ENCODE peak calls at places on chromosomes 7 and 10, in nine cellular contexts. T is IMR-90, L is right lobe of liver, H is uterus, B is A549, D is prostate gland, J is sigmoid colon, A is spleen, U is HCT116. R is an unnamed sample.

GRCh38 chr7:158617737-158618128 is 30.1 kb upstream of the PTPRN2 start:
- DNase-seq in J (no peak), H (no peak), D (no peak), A (no peak), B (no peak), U (no peak), L (no peak), T (peak), R (no peak)

GRCh38 chr7:149196151-149196704 is 882 bp downstream of the ZNF282 start:
- DNase-seq in T (no peak), H (no peak), D (no peak), U (no peak), L (no peak), A (peak), B (peak), J (peak), R (no peak)

GRCh38 chr10:11578802-11579255 is 32.6 kb downstream of the USP6NL start:
- DNase-seq in A (no peak), T (no peak), B (no peak), H (no peak), D (no peak), L (no peak), J (no peak), U (no peak), R (no peak)

GRCh38 chr7:90621130-90621891 is 25.2 kb downstream of the CDK14 start:
- DNase-seq in D (no peak), T (no peak), J (no peak), H (no peak), A (no peak), B (no peak), L (no peak), U (no peak), R (no peak)

GRCh38 chr7:2010101-2010500 is 222.6 kb downstream of the MAD1L1 start:
- DNase-seq in D (no peak), U (no peak), T (no peak), J (no peak), H (no peak), A (peak), B (no peak), L (no peak), R (peak)

GRCh38 chr10:92411406-92411805 is 120.4 kb downstream of the MARCHF5 start:
- DNase-seq in J (no peak), U (no peak), T (no peak), D (no peak), L (no peak), H (no peak), A (no peak), B (no peak), R (no peak)

GRCh38 chr10:118800920-118801319 is 46.1 kb upstream of the CACUL1 start:
- DNase-seq in B (peak), L (peak), U (no peak), A (peak), H (peak), D (peak), T (no peak), J (no peak), R (no peak)

GRCh38 chr10:43137971-43138756 is at the start of gene CSGALNACT2:
- DNase-seq in T (peak), L (peak), J (peak), D (peak), B (peak), A (peak), H (peak), U (peak), R (peak)

GRCh38 chr7:5552123-5552522 is 128.5 kb upstream of the TNRC18 start:
- DNase-seq in A (no peak), H (no peak), J (no peak), T (no peak), B (no peak), U (no peak), D (no peak), L (no peak), R (no peak)

GRCh38 chr10:22436893-22437619 is 91.8 kb downstream of the SPAG6 start:
- DNase-seq in J (peak), T (peak), D (peak), B (peak), L (peak), H (peak), U (peak), A (peak), R (peak)

GRCh38 chr10:87000491-87000890 is 19.6 kb upstream of the FAM25A start:
- DNase-seq in T (peak), B (no peak), L (no peak), H (no peak), D (no peak), U (no peak), J (no peak), A (no peak), R (no peak)

GRCh38 chr10:121380211-121380610 is 218.0 kb downstream of the FGFR2 start:
- DNase-seq in J (no peak), L (no peak), T (no peak), U (no peak), H (no peak), A (no peak), B (no peak), D (no peak), R (no peak)

GRCh38 chr10:22834471-22834870 is 93.4 kb upstream of the ARMC3 start:
- DNase-seq in H (no peak), D (no peak), L (no peak), B (no peak), U (no peak), A (no peak), T (no peak), J (no peak), R (no peak)

GRCh38 chr10:4059471-4060138 is 274.6 kb upstream of the KLF6 start:
- DNase-seq in T (no peak), L (no peak), D (no peak), H (no peak), B (no peak), U (no peak), J (no peak), A (no peak), R (no peak)

GRCh38 chr10:77692782-77693181 is 55.2 kb upstream of the KCNMA1 start:
- DNase-seq in U (no peak), L (no peak), A (no peak), H (no peak), T (peak), J (no peak), B (no peak), D (no peak), R (no peak)

GRCh38 chr10:73850863-73851461 is 23.4 kb downstream of the CAMK2G start:
- DNase-seq in H (peak), A (no peak), T (peak), L (no peak), D (no peak), J (peak), B (no peak), U (no peak), R (peak)

GRCh38 chr10:47246409-47247189 is 53.4 kb upstream of the GDF10 start:
- DNase-seq in L (no peak), D (no peak), U (no peak), A (peak), H (no peak), T (no peak), J (peak), B (no peak), R (no peak)

GRCh38 chr10:26528715-26529393 is 90.7 kb downstream of the APBB1IP start:
- DNase-seq in L (no peak), J (no peak), B (no peak), A (no peak), H (no peak), D (no peak), T (no peak), U (no peak), R (no peak)

GRCh38 chr7:150514748-150515222 is at the start of gene GIMAP7:
- DNase-seq in U (no peak), A (no peak), D (no peak), B (no peak), T (no peak), H (no peak), J (no peak), L (no peak), R (no peak)
- TF ChIP-seq POLR2A in U (no peak), A (no peak), D (no peak), B (no peak), T (no peak), H (peak), J (peak), L (no peak), R (peak)

GRCh38 chr7:132877578-132877977 is 204.3 kb downstream of the CHCHD3 start:
- DNase-seq in T (no peak), A (no peak), L (no peak), J (no peak), U (no peak), H (no peak), B (no peak), D (no peak), R (no peak)
- H3K27ac ChIP-seq in T (no peak), A (no peak), L (no peak), J (no peak), U (no peak), H (no peak), B (no peak), D (no peak), R (no peak)

DNA sequence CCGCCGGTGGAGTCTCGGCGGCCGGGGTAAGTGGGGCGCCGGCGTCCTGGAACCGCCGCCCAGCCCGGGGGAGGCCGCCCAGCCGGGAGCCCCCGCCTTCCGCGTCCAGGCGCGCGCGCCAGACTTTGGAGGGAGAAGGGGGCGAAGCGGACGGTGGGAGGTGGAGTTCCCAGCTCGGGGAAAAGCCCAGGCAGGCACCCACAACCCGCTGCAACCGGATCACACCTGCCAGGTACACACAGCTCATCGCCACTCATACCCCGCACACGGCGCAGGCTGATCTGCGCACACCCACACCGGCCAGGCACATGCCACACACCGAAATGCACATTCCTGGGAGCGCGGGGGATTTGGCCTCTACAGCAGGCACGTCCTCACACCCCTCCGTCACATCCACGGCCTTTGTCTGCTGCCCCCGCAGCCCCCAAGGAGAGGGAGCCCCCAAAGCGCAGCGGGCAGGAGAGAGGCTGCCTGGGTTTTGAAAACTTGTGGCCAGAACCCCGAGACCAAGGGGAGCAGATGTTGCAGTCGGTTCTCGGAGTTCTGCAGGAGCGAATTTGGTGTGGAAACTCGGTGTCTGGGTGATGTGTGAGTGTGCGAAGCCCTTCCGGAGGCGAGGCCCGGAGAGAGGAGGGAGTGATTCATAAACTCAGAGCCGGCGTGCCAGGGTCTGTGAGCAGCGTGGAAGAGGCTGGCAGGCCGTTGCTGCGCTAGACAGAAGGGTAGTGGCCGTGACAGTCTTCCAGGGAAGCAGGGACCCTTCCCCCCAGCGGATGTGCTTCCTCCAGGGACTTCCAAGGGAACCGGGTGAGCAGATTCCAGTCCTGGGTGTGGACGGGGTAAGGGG is 697 bp downstream of the CHST3 start:
- DNase-seq in D (peak), L (peak), J (peak), A (no peak), T (peak), H (peak), B (peak), U (no peak), R (peak)
- TF ChIP-seq POLR2A in D (no peak), L (no peak), J (no peak), A (no peak), T (peak), H (no peak), B (no peak), U (peak), R (no peak)

DNA sequence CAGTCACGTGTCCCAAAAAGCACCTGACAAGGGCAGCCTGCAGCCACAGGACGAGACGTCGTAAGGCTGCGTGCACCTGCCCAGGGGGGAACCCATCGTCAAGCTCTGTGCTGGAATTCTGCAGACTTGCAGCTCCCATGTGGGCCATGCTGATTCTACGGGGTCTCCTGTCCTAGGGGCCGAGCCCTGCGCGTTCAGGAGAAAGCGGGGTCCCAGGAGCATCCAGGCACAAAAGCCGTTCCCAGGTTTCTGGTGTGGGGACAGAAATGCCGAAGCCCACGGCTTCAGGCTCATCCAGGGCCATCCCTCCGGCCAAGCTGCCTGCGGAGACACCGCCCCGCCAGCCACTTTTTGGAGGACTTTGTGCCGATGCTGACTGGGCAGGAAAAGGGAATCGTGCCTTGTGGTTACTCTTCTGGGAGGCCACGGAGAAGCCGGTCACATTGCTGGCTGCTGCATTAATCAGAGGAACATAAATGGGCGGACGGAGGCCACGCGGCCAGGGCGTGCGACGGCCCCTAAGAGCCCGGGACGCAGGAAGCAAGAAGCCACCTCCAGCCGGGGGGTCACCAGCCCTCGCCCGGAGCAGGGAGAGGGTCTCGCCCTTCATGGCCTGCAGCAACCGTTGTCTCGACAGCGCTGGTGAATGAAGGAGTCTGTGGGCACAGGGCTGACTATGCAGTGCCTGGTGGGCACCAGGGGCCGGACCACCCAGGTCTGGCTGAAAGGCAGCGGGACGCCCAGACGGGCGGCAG is 62.6 kb upstream of the PDGFA start:
- DNase-seq in T (no peak), B (no peak), H (no peak), J (no peak), U (no peak), A (no peak), L (no peak), D (no peak), R (peak)
- H3K27ac ChIP-seq in T (no peak), B (no peak), H (no peak), J (no peak), U (no peak), A (no peak), L (no peak), D (no peak), R (no peak)

GRCh38 chr7:100081535-100082102 is at the start of gene ZNF3:
- DNase-seq in U (peak), T (peak), A (peak), D (peak), L (peak), J (peak), B (peak), H (peak), R (peak)
- TF ChIP-seq POLR2A in U (peak), T (peak), A (peak), D (peak), L (peak), J (peak), B (peak), H (peak), R (peak)

DNA sequence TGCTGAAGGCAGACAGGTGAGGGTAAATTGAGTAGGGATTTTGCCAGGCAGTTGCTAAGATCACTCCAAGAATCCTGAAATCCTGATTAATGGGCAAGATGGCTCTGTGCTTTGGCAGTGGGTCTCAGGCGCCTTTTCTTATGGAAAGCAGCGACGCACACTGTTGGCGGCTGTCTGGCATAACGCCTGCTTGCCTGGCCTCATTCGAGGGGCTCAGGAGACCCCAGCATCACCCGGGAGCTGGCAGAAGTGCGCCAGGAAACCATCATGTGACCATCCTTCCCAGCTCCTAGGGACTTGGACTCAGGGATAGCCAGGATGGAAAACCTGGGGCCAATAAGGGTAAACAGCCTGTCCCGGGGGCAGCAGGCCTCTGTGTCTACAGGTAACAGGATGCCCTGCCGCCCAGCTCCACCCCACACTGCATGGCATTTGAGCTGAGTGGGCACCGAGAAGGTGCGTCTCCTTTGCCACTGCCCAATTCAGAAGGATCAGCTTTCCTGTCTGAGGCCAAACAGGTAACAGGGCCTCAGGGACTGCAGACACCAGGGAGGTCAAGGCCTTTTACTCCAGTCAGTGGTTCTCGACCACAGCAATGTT is 98.6 kb downstream of the FAM53B start:
- DNase-seq in B (no peak), A (peak), D (no peak), H (no peak), T (no peak), L (no peak), J (no peak), U (no peak), R (no peak)
- H3K27ac ChIP-seq in B (no peak), A (peak), D (no peak), H (peak), T (no peak), L (peak), J (peak), U (no peak), R (peak)

GRCh38 chr10:29947701-29948060 is 111.7 kb downstream of the JCAD start:
- DNase-seq in U (no peak), J (no peak), A (no peak), B (no peak), D (no peak), T (no peak), L (peak), H (no peak), R (no peak)

GRCh38 chr10:29949411-29950011 is 109.9 kb downstream of the JCAD start:
- DNase-seq in J (no peak), U (no peak), A (no peak), D (no peak), T (peak), H (no peak), L (no peak), B (peak), R (no peak)

GRCh38 chr10:29948971-29949370 is 110.4 kb downstream of the JCAD start:
- DNase-seq in J (no peak), L (no peak), U (no peak), B (no peak), A (no peak), D (peak), T (no peak), H (no peak), R (no peak)

GRCh38 chr10:29946953-29947700 is 112.3 kb downstream of the JCAD start:
- DNase-seq in L (peak), D (peak), A (no peak), U (no peak), B (peak), T (peak), H (peak), J (peak), R (peak)

DNA sequence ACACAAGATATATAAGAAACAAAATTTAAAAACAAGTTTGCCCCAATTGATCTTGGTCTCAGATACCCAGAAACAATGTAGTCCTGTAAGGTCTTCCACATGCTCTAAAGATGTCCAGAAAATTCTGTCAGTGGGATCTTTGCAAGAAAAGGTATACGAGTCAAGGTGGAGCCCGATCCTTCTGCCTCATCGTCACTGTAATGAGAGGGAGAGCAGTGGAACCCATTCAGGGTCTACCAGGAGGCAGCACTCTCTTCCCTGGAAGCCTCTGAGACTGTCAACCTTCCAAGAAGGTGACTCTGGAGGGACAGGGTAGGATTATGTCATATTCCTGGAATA is 112.8 kb downstream of the JCAD start:
- DNase-seq in L (no peak), H (no peak), A (no peak), T (no peak), U (no peak), J (no peak), D (no peak), B (no peak), R (no peak)
- TF ChIP-seq POLR2A in L (no peak), H (no peak), A (no peak), T (no peak), U (no peak), J (no peak), D (no peak), B (no peak), R (no peak)

GRCh38 chr7:18780266-18780665 is 284.7 kb downstream of the HDAC9 start:
- DNase-seq in J (no peak), A (no peak), T (no peak), H (no peak), B (no peak), L (no peak), D (no peak), U (no peak), R (no peak)

GRCh38 chr7:18777314-18777713 is 281.8 kb downstream of the HDAC9 start:
- DNase-seq in D (no peak), B (no peak), U (no peak), L (no peak), T (no peak), J (no peak), A (no peak), H (no peak), R (no peak)

DNA sequence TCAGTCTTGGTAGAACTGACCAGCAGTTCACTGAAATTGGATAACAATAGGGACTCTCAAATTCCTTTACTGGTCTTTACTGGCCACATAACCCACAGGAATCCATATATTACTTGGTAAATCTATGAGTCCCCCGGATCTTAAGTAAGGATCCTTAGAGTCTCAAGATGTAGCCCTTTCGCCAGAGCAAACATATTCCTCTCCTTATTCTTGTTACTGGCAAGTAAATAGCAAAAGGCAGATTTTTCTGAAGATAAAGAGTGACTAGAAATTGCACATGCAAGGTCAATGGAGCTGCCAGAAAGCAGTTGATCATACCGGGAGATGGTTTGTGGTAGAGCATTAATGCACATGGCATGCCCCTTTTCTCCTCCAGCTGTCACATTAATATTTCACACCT is 283.0 kb downstream of the HDAC9 start:
- DNase-seq in A (no peak), H (no peak), T (peak), L (no peak), D (no peak), B (no peak), J (no peak), U (no peak), R (no peak)
- H3K27ac ChIP-seq in A (no peak), H (no peak), T (no peak), L (no peak), D (no peak), B (no peak), J (no peak), U (no peak), R (no peak)

GRCh38 chr7:100626530-100627237 is 14.3 kb downstream of the MOSPD3 start:
- DNase-seq in U (peak), D (peak), B (peak), H (peak), J (peak), A (peak), L (peak), T (peak), R (peak)
- TF ChIP-seq POLR2A in U (no peak), D (no peak), B (no peak), H (no peak), J (no peak), A (no peak), L (peak), T (no peak), R (no peak)

R was measured in heart left ventricle.